ENCODE peak calls at places on chromosomes 3 and 15, in five cellular contexts. D is Peyer's patch, H is heart left ventricle, L is ascending aorta, Z is cardiac muscle cell. P is an unnamed sample.

GRCh38 chr3:72655758-72656157 is 192.5 kb downstream of the SHQ1 start:
- DNase-seq in D (no peak), H (no peak), L (no peak), Z (no peak), P (no peak)

GRCh38 chr3:33061782-33062181 is 35.2 kb downstream of the GLB1 start:
- DNase-seq in D (no peak), H (no peak), L (no peak), Z (peak), P (no peak)

GRCh38 chr3:109325109-109325508 is 8.8 kb upstream of the DPPA2 start:
- DNase-seq in D (no peak), H (no peak), L (no peak), Z (no peak), P (no peak)

GRCh38 chr15:100725121-100726069 is 123.0 kb downstream of the ASB7 start:
- DNase-seq in D (no peak), H (no peak), L (no peak), Z (peak), P (no peak)

GRCh38 chr3:25486932-25487331 is 58.9 kb downstream of the RARB start:
- DNase-seq in D (no peak), H (no peak), L (no peak), Z (no peak), P (no peak)

GRCh38 chr3:29649815-29650547 is 369.1 kb downstream of the RBMS3 start:
- DNase-seq in D (no peak), H (no peak), L (no peak), Z (peak), P (peak)

GRCh38 chr15:38130739-38131498 is 121.7 kb upstream of the SPRED1 start:
- DNase-seq in D (peak), H (peak), L (peak), Z (peak), P (peak)

GRCh38 chr15:67303490-67304363 is 49.1 kb downstream of the IQCH start:
- DNase-seq in D (no peak), H (no peak), L (no peak), Z (peak), P (no peak)

GRCh38 chr3:66256806-66257205 is 36.0 kb downstream of the SLC25A26 start:
- DNase-seq in D (no peak), H (no peak), L (no peak), Z (peak), P (no peak)

GRCh38 chr3:181329024-181329423 is 339.5 kb upstream of the DNAJC19 start:
- DNase-seq in D (no peak), H (no peak), L (no peak), Z (no peak), P (no peak)

GRCh38 chr3:39153977-39154299 is 547 bp upstream of the CSRNP1 start:
- DNase-seq in D (no peak), H (no peak), L (no peak), Z (no peak), P (no peak)

GRCh38 chr3:12884104-12884742 is 42.9 kb upstream of the RPL32 start:
- DNase-seq in D (no peak), H (peak), L (peak), Z (peak), P (peak)

GRCh38 chr3:106119691-106120090 is 250.9 kb upstream of the CBLB start:
- DNase-seq in D (no peak), H (no peak), L (no peak), Z (peak), P (no peak)

GRCh38 chr3:54274607-54275006 is 152.3 kb downstream of the CACNA2D3 start:
- DNase-seq in D (no peak), H (no peak), L (no peak), Z (no peak), P (no peak)

GRCh38 chr3:87627316-87627715 is 350.9 kb upstream of the POU1F1 start:
- DNase-seq in D (no peak), H (no peak), L (no peak), Z (no peak), P (no peak)

GRCh38 chr15:68252925-68253534 is 23.5 kb upstream of the CLN6 start:
- DNase-seq in D (peak), H (no peak), L (no peak), Z (peak), P (peak)

GRCh38 chr3:48564667-48565066 is 1.1 kb upstream of the UCN2 start:
- DNase-seq in D (no peak), H (no peak), L (no peak), Z (no peak), P (no peak)
- H3K27ac ChIP-seq in D (no peak), H (no peak), L (no peak), Z (no peak), P (peak)

DNA sequence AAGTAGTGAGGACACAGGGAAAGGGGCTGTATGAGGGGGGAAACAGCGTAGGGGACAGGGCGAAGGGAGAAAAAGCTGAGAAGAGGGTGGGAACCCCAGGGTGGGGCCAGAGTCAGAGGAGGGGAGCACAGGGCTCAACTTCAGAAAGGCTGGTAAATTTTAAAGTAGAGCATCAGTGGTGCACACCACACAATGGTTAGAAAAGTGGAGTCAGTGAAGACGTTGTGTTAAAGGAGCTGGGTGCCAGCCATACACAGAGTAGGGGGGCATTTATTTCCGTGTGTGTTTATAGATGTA is 3.0 kb upstream of the RPP25 start:
- DNase-seq in D (no peak), H (no peak), L (no peak), Z (no peak), P (no peak)
- H3K27ac ChIP-seq in D (no peak), H (no peak), L (peak), Z (no peak), P (no peak)

GRCh38 chr15:72183781-72184164 is 13.8 kb downstream of the GRAMD2A start:
- DNase-seq in D (no peak), H (no peak), L (no peak), Z (no peak), P (no peak)

GRCh38 chr15:72184165-72184811 is 13.3 kb downstream of the GRAMD2A start:
- DNase-seq in D (no peak), H (no peak), L (no peak), Z (peak), P (no peak)

GRCh38 chr15:72182244-72182643 is 15.3 kb downstream of the GRAMD2A start:
- DNase-seq in D (no peak), H (no peak), L (no peak), Z (no peak), P (no peak)

GRCh38 chr15:72180771-72181324 is 16.7 kb downstream of the GRAMD2A start:
- DNase-seq in D (no peak), H (no peak), L (no peak), Z (no peak), P (no peak)

GRCh38 chr15:72182673-72183072 is 14.9 kb downstream of the GRAMD2A start:
- DNase-seq in D (peak), H (no peak), L (no peak), Z (peak), P (no peak)
- H3K27ac ChIP-seq in D (no peak), H (no peak), L (no peak), Z (no peak), P (no peak)

GRCh38 chr3:125136966-125137365 is 75.6 kb downstream of the SLC12A8 start:
- DNase-seq in D (no peak), H (no peak), L (no peak), Z (no peak), P (no peak)
- H3K27ac ChIP-seq in D (no peak), H (no peak), L (peak), Z (no peak), P (no peak)

DNA sequence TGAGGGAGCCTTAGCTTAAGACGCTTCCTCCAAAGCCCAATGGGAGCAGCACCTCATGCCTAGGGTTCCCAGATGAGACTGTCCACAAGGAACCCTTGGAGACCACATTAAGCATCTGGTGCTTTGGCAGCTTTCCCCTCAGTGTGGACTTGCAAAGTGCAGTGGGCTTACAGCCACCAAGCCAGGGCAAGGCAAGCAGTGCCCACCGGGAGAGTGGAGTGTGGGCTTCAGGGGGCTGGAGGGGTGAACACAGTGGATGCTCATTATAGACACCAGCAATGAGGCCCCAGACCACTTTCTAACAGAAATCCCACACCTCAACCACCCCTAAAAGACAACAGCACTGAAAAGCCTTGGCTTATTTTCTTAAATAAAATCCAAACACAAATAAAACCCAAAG is 9.1 kb upstream of the MUSTN1 start:
- DNase-seq in D (no peak), H (peak), L (no peak), Z (no peak), P (no peak)
- H3K27ac ChIP-seq in D (peak), H (peak), L (peak), Z (no peak), P (no peak)

GRCh38 chr15:92930776-92931175 is 30.7 kb downstream of the CHD2 start:
- DNase-seq in D (no peak), H (no peak), L (no peak), Z (peak), P (no peak)
- H3K27ac ChIP-seq in D (no peak), H (no peak), L (peak), Z (peak), P (no peak)

GRCh38 chr15:89749526-89749925 is 1.5 kb downstream of the MESP1 start:
- DNase-seq in D (no peak), H (no peak), L (no peak), Z (no peak), P (no peak)

GRCh38 chr15:89749951-89750559 is 994 bp downstream of the MESP1 start:
- DNase-seq in D (no peak), H (no peak), L (no peak), Z (no peak), P (no peak)

GRCh38 chr15:89750560-89751542 is at the start of gene MESP1:
- DNase-seq in D (peak), H (peak), L (peak), Z (peak), P (peak)

GRCh38 chr15:89747708-89748682 is 3.1 kb downstream of the MESP1 start:
- DNase-seq in D (no peak), H (no peak), L (no peak), Z (no peak), P (no peak)

GRCh38 chr15:89749059-89749458 is 2.0 kb downstream of the MESP1 start:
- DNase-seq in D (no peak), H (no peak), L (no peak), Z (no peak), P (no peak)
- H3K27ac ChIP-seq in D (no peak), H (peak), L (no peak), Z (no peak), P (no peak)

DNA sequence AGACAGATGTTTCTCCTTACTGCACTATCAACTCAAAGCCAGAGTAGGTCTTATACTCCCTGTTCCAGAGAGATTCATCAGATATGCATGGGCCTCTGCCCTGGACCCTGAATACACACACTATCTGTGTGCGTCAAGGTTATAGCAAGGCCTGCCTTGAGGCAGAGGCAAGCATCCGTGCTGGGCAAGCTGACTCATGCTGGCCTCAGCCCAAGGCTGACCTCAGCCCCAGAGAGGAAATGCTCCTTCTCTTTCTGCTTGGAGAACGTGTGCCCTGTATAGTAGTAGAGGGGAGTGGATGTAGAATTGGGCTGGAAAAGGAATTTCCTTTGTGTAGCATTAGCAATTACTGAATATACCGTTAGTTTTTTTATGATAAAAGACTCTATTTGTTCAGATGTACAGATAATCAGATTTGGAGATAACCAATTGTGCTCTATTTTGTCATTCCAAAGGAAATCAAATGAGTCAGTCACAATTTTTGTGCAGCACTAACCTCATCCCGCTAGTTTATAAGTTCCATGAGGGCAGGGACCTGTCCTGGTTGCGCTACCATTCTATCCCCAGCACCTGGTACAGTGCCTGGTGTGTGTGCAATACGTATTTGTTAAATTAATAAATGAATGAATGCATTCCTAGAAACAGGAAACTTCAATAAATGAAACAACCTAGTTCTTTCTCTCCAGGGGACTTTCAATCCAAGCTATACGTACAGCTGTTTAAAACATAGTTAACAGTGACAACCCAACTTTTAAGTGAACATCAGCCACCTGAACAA is 13.3 kb upstream of the PAQR9 start:
- DNase-seq in D (peak), H (peak), L (peak), Z (peak), P (peak)
- H3K27ac ChIP-seq in D (no peak), H (no peak), L (no peak), Z (no peak), P (no peak)